ENCODE peak calls at places on chromosomes 6 and 20, in four cellular contexts. One of them, this sample, is unnamed.

GRCh38 chr6:143676437-143677045 is 1.2 kb upstream of the PHACTR2 start:
- DNase-seq in lower lobe of right lung: no peak
- DNase-seq in HCT116: no peak
- DNase-seq in PC-3: no peak
- DNase-seq in this sample: no peak

GRCh38 chr6:33785766-33786165 is 3.2 kb downstream of the LEMD2 start:
- DNase-seq in lower lobe of right lung: no peak
- DNase-seq in HCT116: no peak
- DNase-seq in PC-3: peak
- DNase-seq in this sample: no peak

GRCh38 chr6:2938632-2939083 is 32.7 kb downstream of the SERPINB6 start:
- DNase-seq in lower lobe of right lung: no peak
- DNase-seq in HCT116: peak
- DNase-seq in PC-3: peak
- DNase-seq in this sample: no peak

GRCh38 chr6:1390071-1390804 is 862 bp downstream of the FOXF2 start:
- DNase-seq in lower lobe of right lung: no peak
- DNase-seq in HCT116: no peak
- DNase-seq in PC-3: no peak
- DNase-seq in this sample: no peak

GRCh38 chr20:38299963-38300362 is 4.0 kb upstream of the BPI start:
- DNase-seq in lower lobe of right lung: no peak
- DNase-seq in HCT116: no peak
- DNase-seq in PC-3: peak
- DNase-seq in this sample: no peak

GRCh38 chr6:169248521-169248971 is 5.1 kb downstream of the THBS2 start:
- DNase-seq in lower lobe of right lung: no peak
- DNase-seq in HCT116: no peak
- DNase-seq in PC-3: no peak
- DNase-seq in this sample: no peak

GRCh38 chr6:162706236-162706635 is 21.3 kb downstream of the PRKN start:
- DNase-seq in lower lobe of right lung: peak
- DNase-seq in HCT116: no peak
- DNase-seq in PC-3: no peak
- DNase-seq in this sample: no peak

GRCh38 chr6:27672113-27672799 is 199.4 kb upstream of the ZNF184 start:
- DNase-seq in lower lobe of right lung: no peak
- DNase-seq in HCT116: peak
- DNase-seq in PC-3: peak
- DNase-seq in this sample: no peak

GRCh38 chr6:142279350-142280180 is 22.2 kb upstream of the ADGRG6 start:
- DNase-seq in lower lobe of right lung: no peak
- DNase-seq in HCT116: no peak
- DNase-seq in PC-3: peak
- DNase-seq in this sample: no peak

GRCh38 chr6:138115877-138116660 is 8.8 kb upstream of the PERP start:
- DNase-seq in lower lobe of right lung: peak
- DNase-seq in HCT116: peak
- DNase-seq in PC-3: peak
- DNase-seq in this sample: peak

GRCh38 chr6:170224694-170225660 is 65.9 kb downstream of the DLL1 start:
- DNase-seq in lower lobe of right lung: no peak
- DNase-seq in HCT116: no peak
- DNase-seq in PC-3: peak
- DNase-seq in this sample: peak

GRCh38 chr6:136067731-136068341 is 182.3 kb downstream of the MTFR2 start:
- DNase-seq in lower lobe of right lung: no peak
- DNase-seq in HCT116: peak
- DNase-seq in PC-3: no peak
- DNase-seq in this sample: no peak

GRCh38 chr6:110180228-110181008 is at the start of gene CDC40:
- DNase-seq in lower lobe of right lung: peak
- DNase-seq in HCT116: no peak
- DNase-seq in PC-3: no peak
- DNase-seq in this sample: peak

GRCh38 chr6:149264629-149265028 is 52.9 kb upstream of the TAB2 start:
- DNase-seq in lower lobe of right lung: no peak
- DNase-seq in HCT116: no peak
- DNase-seq in PC-3: no peak
- DNase-seq in this sample: no peak

GRCh38 chr20:34350095-34350494 is 13.0 kb upstream of the ITCH start:
- DNase-seq in lower lobe of right lung: no peak
- DNase-seq in HCT116: no peak
- DNase-seq in PC-3: peak
- DNase-seq in this sample: no peak

GRCh38 chr6:79201935-79202334 is 32.5 kb downstream of the HMGN3 start:
- DNase-seq in lower lobe of right lung: no peak
- DNase-seq in HCT116: no peak
- DNase-seq in PC-3: no peak
- DNase-seq in this sample: no peak

GRCh38 chr6:161009991-161010390 is 18.4 kb downstream of the MAP3K4 start:
- DNase-seq in lower lobe of right lung: no peak
- DNase-seq in HCT116: no peak
- DNase-seq in PC-3: no peak
- DNase-seq in this sample: no peak

GRCh38 chr6:109373762-109374161 is 8.5 kb downstream of the CD164 start:
- DNase-seq in lower lobe of right lung: no peak
- DNase-seq in HCT116: no peak
- DNase-seq in PC-3: no peak
- DNase-seq in this sample: peak

GRCh38 chr6:159074120-159074684 is 29.4 kb upstream of the TAGAP start:
- DNase-seq in lower lobe of right lung: no peak
- DNase-seq in HCT116: peak
- DNase-seq in PC-3: peak
- DNase-seq in this sample: no peak

GRCh38 chr6:107108201-107108890 is 7.0 kb downstream of the BEND3 start:
- DNase-seq in lower lobe of right lung: no peak
- DNase-seq in HCT116: no peak
- DNase-seq in PC-3: no peak
- DNase-seq in this sample: no peak

GRCh38 chr6:149084026-149084425 is 233.5 kb upstream of the TAB2 start:
- DNase-seq in lower lobe of right lung: no peak
- DNase-seq in HCT116: no peak
- DNase-seq in PC-3: no peak
- DNase-seq in this sample: no peak

GRCh38 chr20:46040902-46041535 is 12.0 kb downstream of the SLC12A5 start:
- DNase-seq in lower lobe of right lung: no peak
- DNase-seq in HCT116: no peak
- DNase-seq in PC-3: peak
- DNase-seq in this sample: no peak

GRCh38 chr6:42627044-42627443 is 63.2 kb downstream of the UBR2 start:
- DNase-seq in lower lobe of right lung: no peak
- DNase-seq in HCT116: no peak
- DNase-seq in PC-3: no peak
- DNase-seq in this sample: no peak

GRCh38 chr6:109429496-109429895 is 10.9 kb downstream of the PPIL6 start:
- DNase-seq in lower lobe of right lung: no peak
- DNase-seq in HCT116: no peak
- DNase-seq in PC-3: no peak
- DNase-seq in this sample: no peak

GRCh38 chr6:159722655-159723054 is 4.7 kb upstream of the WTAP start:
- DNase-seq in lower lobe of right lung: no peak
- DNase-seq in HCT116: no peak
- DNase-seq in PC-3: no peak
- DNase-seq in this sample: no peak

GRCh38 chr6:100925756-100926155 is 44.6 kb upstream of the ASCC3 start:
- DNase-seq in lower lobe of right lung: no peak
- DNase-seq in HCT116: no peak
- DNase-seq in PC-3: no peak
- DNase-seq in this sample: no peak

GRCh38 chr6:138028893-138029292 is 78.3 kb downstream of the PERP start:
- DNase-seq in lower lobe of right lung: no peak
- DNase-seq in HCT116: no peak
- DNase-seq in PC-3: peak
- DNase-seq in this sample: no peak

GRCh38 chr6:74606488-74607135 is 599.2 kb downstream of the COL12A1 start:
- DNase-seq in lower lobe of right lung: no peak
- DNase-seq in HCT116: no peak
- DNase-seq in PC-3: peak
- DNase-seq in this sample: no peak

GRCh38 chr6:2247664-2248063 is 2.3 kb upstream of the GMDS start:
- DNase-seq in lower lobe of right lung: no peak
- DNase-seq in HCT116: no peak
- DNase-seq in PC-3: no peak
- DNase-seq in this sample: no peak

GRCh38 chr20:50436052-50436656 is 74.0 kb upstream of the PTPN1 start:
- DNase-seq in lower lobe of right lung: no peak
- DNase-seq in HCT116: no peak
- DNase-seq in PC-3: no peak
- DNase-seq in this sample: no peak

GRCh38 chr6:1079525-1079924 is 232.4 kb upstream of the FOXQ1 start:
- DNase-seq in lower lobe of right lung: no peak
- DNase-seq in HCT116: no peak
- DNase-seq in PC-3: no peak
- DNase-seq in this sample: no peak

DNA sequence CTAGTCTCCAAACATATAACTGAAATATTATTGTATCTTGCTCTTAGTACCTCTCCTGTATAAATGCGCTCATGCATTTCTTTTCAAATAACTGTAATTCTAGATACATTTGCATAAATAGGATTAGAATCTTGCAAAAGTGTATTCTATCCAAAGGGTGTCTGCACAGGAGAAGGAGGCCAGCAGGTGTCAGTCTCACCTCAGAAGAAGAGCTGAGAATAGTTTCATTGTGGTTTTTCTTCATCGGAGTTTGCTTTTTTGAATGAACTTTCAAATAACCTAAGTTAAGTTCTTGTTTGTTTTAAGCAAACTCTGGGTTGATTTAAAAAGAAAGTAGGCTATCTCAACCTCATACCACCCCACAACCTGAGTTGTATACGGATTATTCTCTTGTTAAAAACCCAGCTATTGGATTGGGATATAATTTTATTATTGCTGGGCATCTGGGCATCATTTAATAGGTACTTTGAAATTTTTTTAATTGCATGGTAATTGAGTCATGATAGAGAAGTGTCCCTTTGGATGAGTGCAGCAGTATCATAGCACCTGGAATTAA is 125.0 kb upstream of the MLIP start:
- DNase-seq in lower lobe of right lung: no peak
- DNase-seq in HCT116: peak
- DNase-seq in PC-3: peak
- DNase-seq in this sample: no peak
- TF ChIP-seq CTCF in lower lobe of right lung: peak
- TF ChIP-seq CTCF in HCT116: peak
- TF ChIP-seq CTCF in PC-3: peak
- TF ChIP-seq CTCF in this sample: no peak

GRCh38 chr20:53597521-53598120 is 4.0 kb upstream of the ZNF217 start:
- DNase-seq in lower lobe of right lung: no peak
- DNase-seq in HCT116: no peak
- DNase-seq in PC-3: peak
- DNase-seq in this sample: no peak

GRCh38 chr20:53597085-53597482 is 3.4 kb upstream of the ZNF217 start:
- DNase-seq in lower lobe of right lung: no peak
- DNase-seq in HCT116: no peak
- DNase-seq in PC-3: peak
- DNase-seq in this sample: no peak

GRCh38 chr20:53598140-53599038 is 4.8 kb upstream of the ZNF217 start:
- DNase-seq in lower lobe of right lung: no peak
- DNase-seq in HCT116: no peak
- DNase-seq in PC-3: no peak
- DNase-seq in this sample: no peak

GRCh38 chr20:53595018-53595378 is 1.4 kb upstream of the ZNF217 start:
- DNase-seq in lower lobe of right lung: no peak
- DNase-seq in HCT116: no peak
- DNase-seq in PC-3: peak
- DNase-seq in this sample: no peak

GRCh38 chr20:53594068-53595017 is 704 bp upstream of the ZNF217 start:
- DNase-seq in lower lobe of right lung: peak
- DNase-seq in HCT116: peak
- DNase-seq in PC-3: peak
- DNase-seq in this sample: peak
- TF ChIP-seq CTCF in lower lobe of right lung: peak
- TF ChIP-seq CTCF in HCT116: no peak
- TF ChIP-seq CTCF in PC-3: no peak
- TF ChIP-seq CTCF in this sample: no peak

DNA sequence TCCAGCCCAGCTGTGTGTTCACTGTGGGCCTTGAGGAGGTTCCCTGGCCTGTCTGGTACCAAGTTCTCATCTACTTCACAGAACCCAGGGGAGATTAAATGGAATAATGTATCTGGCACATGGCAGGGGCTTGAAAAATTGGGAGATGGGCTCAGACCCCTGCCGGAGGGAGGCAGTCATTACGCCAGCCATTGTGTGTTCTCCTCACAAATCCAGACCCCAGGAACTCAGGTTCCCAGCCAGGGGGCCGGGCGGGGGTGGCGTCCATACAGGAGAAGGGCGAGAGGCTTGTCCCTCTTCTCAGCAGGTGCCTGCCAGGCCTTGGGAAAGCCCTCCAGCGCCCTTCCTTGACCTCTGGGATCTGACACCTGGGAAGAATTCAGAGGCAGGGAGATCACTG is 8.1 kb downstream of the NOL4L start:
- DNase-seq in lower lobe of right lung: no peak
- DNase-seq in HCT116: no peak
- DNase-seq in PC-3: no peak
- DNase-seq in this sample: no peak
- TF ChIP-seq CTCF in lower lobe of right lung: no peak
- TF ChIP-seq CTCF in HCT116: no peak
- TF ChIP-seq CTCF in PC-3: no peak
- TF ChIP-seq CTCF in this sample: no peak

GRCh38 chr20:11267762-11268335 is 594.0 kb upstream of the JAG1 start:
- DNase-seq in lower lobe of right lung: no peak
- DNase-seq in HCT116: no peak
- DNase-seq in PC-3: no peak
- DNase-seq in this sample: no peak

GRCh38 chr20:11270566-11270965 is 596.8 kb upstream of the JAG1 start:
- DNase-seq in lower lobe of right lung: no peak
- DNase-seq in HCT116: no peak
- DNase-seq in PC-3: peak
- DNase-seq in this sample: no peak

GRCh38 chr20:11271319-11271718 is 597.5 kb upstream of the JAG1 start:
- DNase-seq in lower lobe of right lung: no peak
- DNase-seq in HCT116: no peak
- DNase-seq in PC-3: no peak
- DNase-seq in this sample: no peak

GRCh38 chr20:11266571-11266970 is 592.8 kb upstream of the JAG1 start:
- DNase-seq in lower lobe of right lung: no peak
- DNase-seq in HCT116: no peak
- DNase-seq in PC-3: peak
- DNase-seq in this sample: no peak

DNA sequence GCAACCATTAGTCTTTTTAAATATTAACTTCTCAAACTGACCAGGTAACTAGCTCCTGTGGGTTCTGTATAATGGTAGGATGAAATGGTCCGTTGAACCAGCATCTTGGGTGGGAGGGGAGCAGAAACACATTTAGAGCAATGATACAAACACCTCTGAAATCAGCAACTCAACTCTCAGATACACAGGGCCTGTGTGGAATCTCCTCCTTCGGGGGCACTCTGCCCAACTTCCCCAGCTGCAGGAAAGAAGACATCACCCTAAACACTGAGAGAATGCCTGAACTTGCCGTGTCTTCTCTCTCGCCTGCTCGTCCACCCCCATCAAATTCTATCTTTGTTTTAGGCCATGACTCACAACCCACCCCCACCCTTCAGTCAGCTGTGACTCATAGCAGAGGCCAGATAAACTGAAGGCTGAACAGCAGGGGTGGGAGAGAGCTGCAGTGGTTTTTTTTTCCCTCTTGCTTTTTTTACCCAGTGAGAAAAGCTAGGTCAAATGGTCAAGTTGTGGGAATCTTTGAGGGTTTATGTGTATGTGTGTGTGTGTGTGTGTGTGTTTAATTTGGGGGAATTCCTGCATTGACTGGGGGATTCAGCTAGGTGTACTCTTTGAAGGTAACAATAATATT is 593.4 kb upstream of the JAG1 start:
- DNase-seq in lower lobe of right lung: no peak
- DNase-seq in HCT116: peak
- DNase-seq in PC-3: peak
- DNase-seq in this sample: no peak
- TF ChIP-seq CTCF in lower lobe of right lung: no peak
- TF ChIP-seq CTCF in HCT116: peak
- TF ChIP-seq CTCF in PC-3: no peak
- TF ChIP-seq CTCF in this sample: no peak